ENCODE peak calls at places on chromosomes 7 and 10, in four cellular contexts. One of them, this sample, is unnamed.

GRCh38 chr7:156192921-156193320 is 380.7 kb upstream of the SHH start:
- DNase-seq in transverse colon: no peak
- DNase-seq in body of pancreas: no peak
- DNase-seq in lower leg skin: no peak
- DNase-seq in this sample: no peak

GRCh38 chr7:100745184-100745583 is 11.8 kb downstream of the ZAN start:
- DNase-seq in lower leg skin: peak
- DNase-seq in transverse colon: peak
- DNase-seq in body of pancreas: peak
- DNase-seq in this sample: peak

GRCh38 chr10:103699611-103700435 is 155.6 kb downstream of the SH3PXD2A start:
- DNase-seq in body of pancreas: no peak
- DNase-seq in lower leg skin: no peak
- DNase-seq in transverse colon: no peak
- DNase-seq in this sample: no peak

GRCh38 chr10:98041352-98042043 is 11.1 kb upstream of the CRTAC1 start:
- DNase-seq in body of pancreas: peak
- DNase-seq in transverse colon: peak
- DNase-seq in lower leg skin: peak
- DNase-seq in this sample: peak

GRCh38 chr7:81833401-81833800 is 63.6 kb upstream of the HGF start:
- DNase-seq in lower leg skin: no peak
- DNase-seq in body of pancreas: no peak
- DNase-seq in transverse colon: no peak
- DNase-seq in this sample: no peak

GRCh38 chr10:46547881-46548780 is 8.3 kb downstream of the GPRIN2 start:
- DNase-seq in lower leg skin: peak
- DNase-seq in transverse colon: peak
- DNase-seq in body of pancreas: no peak
- DNase-seq in this sample: no peak

GRCh38 chr10:63414481-63415260 is 51.1 kb downstream of the JMJD1C start:
- DNase-seq in transverse colon: no peak
- DNase-seq in lower leg skin: no peak
- DNase-seq in body of pancreas: no peak
- DNase-seq in this sample: no peak

GRCh38 chr10:62306663-62307062 is 38.0 kb upstream of the RTKN2 start:
- DNase-seq in lower leg skin: no peak
- DNase-seq in body of pancreas: no peak
- DNase-seq in transverse colon: no peak
- DNase-seq in this sample: no peak

GRCh38 chr7:81447351-81447952 is 322.4 kb downstream of the HGF start:
- DNase-seq in transverse colon: peak
- DNase-seq in lower leg skin: no peak
- DNase-seq in body of pancreas: no peak
- DNase-seq in this sample: peak

GRCh38 chr7:105665684-105666083 is 84.4 kb upstream of the EFCAB10 start:
- DNase-seq in lower leg skin: no peak
- DNase-seq in body of pancreas: no peak
- DNase-seq in transverse colon: no peak
- DNase-seq in this sample: no peak

GRCh38 chr7:118755067-118755625 is 530.6 kb downstream of the ANKRD7 start:
- DNase-seq in body of pancreas: no peak
- DNase-seq in lower leg skin: peak
- DNase-seq in transverse colon: no peak
- DNase-seq in this sample: no peak

GRCh38 chr10:68137174-68137573 is 27.9 kb downstream of the MYPN start:
- DNase-seq in transverse colon: no peak
- DNase-seq in lower leg skin: no peak
- DNase-seq in body of pancreas: no peak
- DNase-seq in this sample: no peak

GRCh38 chr10:125011926-125012705 is 70.2 kb downstream of the ZRANB1 start:
- DNase-seq in lower leg skin: no peak
- DNase-seq in transverse colon: no peak
- DNase-seq in body of pancreas: no peak
- DNase-seq in this sample: no peak

GRCh38 chr10:72162978-72163377 is 52.8 kb upstream of the ANAPC16 start:
- DNase-seq in transverse colon: no peak
- DNase-seq in lower leg skin: no peak
- DNase-seq in body of pancreas: no peak
- DNase-seq in this sample: no peak

GRCh38 chr10:3192856-3193635 is 20.5 kb upstream of the PITRM1 start:
- DNase-seq in body of pancreas: peak
- DNase-seq in lower leg skin: peak
- DNase-seq in transverse colon: peak
- DNase-seq in this sample: peak

GRCh38 chr10:109966961-109967738 is 40.6 kb upstream of the ADD3 start:
- DNase-seq in body of pancreas: peak
- DNase-seq in transverse colon: no peak
- DNase-seq in lower leg skin: no peak
- DNase-seq in this sample: no peak

GRCh38 chr7:93011351-93012294 is 106.2 kb downstream of the SAMD9 start:
- DNase-seq in lower leg skin: no peak
- DNase-seq in body of pancreas: no peak
- DNase-seq in transverse colon: no peak
- DNase-seq in this sample: no peak

GRCh38 chr7:149826344-149827088 is 11.7 kb upstream of the ZNF862 start:
- DNase-seq in transverse colon: no peak
- DNase-seq in body of pancreas: no peak
- DNase-seq in lower leg skin: no peak
- DNase-seq in this sample: no peak

GRCh38 chr7:98202367-98203195 is 8.7 kb upstream of the BHLHA15 start:
- DNase-seq in transverse colon: peak
- DNase-seq in lower leg skin: no peak
- DNase-seq in body of pancreas: no peak
- DNase-seq in this sample: no peak

GRCh38 chr10:132575320-132576201 is 38.0 kb downstream of the INPP5A start:
- DNase-seq in transverse colon: no peak
- DNase-seq in lower leg skin: no peak
- DNase-seq in body of pancreas: peak
- DNase-seq in this sample: no peak

GRCh38 chr7:141433698-141434097 is 117.5 kb upstream of the AGK start:
- DNase-seq in transverse colon: no peak
- DNase-seq in body of pancreas: no peak
- DNase-seq in lower leg skin: no peak
- DNase-seq in this sample: no peak

GRCh38 chr10:117790177-117790576 is 247.6 kb downstream of the EMX2 start:
- DNase-seq in transverse colon: no peak
- DNase-seq in body of pancreas: no peak
- DNase-seq in lower leg skin: no peak
- DNase-seq in this sample: no peak

GRCh38 chr10:61608255-61609040 is 54.3 kb upstream of the CABCOCO1 start:
- DNase-seq in lower leg skin: no peak
- DNase-seq in body of pancreas: no peak
- DNase-seq in transverse colon: no peak
- DNase-seq in this sample: no peak

GRCh38 chr7:50349963-50350944 is 45.7 kb downstream of the IKZF1 start:
- DNase-seq in lower leg skin: no peak
- DNase-seq in transverse colon: no peak
- DNase-seq in body of pancreas: no peak
- DNase-seq in this sample: peak

GRCh38 chr10:132571565-132572544 is 34.3 kb downstream of the INPP5A start:
- DNase-seq in transverse colon: peak
- DNase-seq in body of pancreas: peak
- DNase-seq in lower leg skin: no peak
- DNase-seq in this sample: peak

GRCh38 chr10:119442758-119443060 is 99.8 kb downstream of the RGS10 start:
- DNase-seq in transverse colon: no peak
- DNase-seq in body of pancreas: no peak
- DNase-seq in lower leg skin: no peak
- DNase-seq in this sample: no peak

GRCh38 chr7:155774947-155775346 is 37.3 kb downstream of the SHH start:
- DNase-seq in transverse colon: no peak
- DNase-seq in lower leg skin: no peak
- DNase-seq in body of pancreas: no peak
- DNase-seq in this sample: no peak

GRCh38 chr7:38748056-38748610 is 117.0 kb upstream of the AMPH start:
- DNase-seq in lower leg skin: no peak
- DNase-seq in transverse colon: no peak
- DNase-seq in body of pancreas: no peak
- DNase-seq in this sample: peak

GRCh38 chr10:78354101-78354500 is 320.4 kb downstream of the RPS24 start:
- DNase-seq in transverse colon: no peak
- DNase-seq in lower leg skin: no peak
- DNase-seq in body of pancreas: no peak
- DNase-seq in this sample: no peak

GRCh38 chr7:43112941-43113621 is 634 bp downstream of the HECW1 start:
- DNase-seq in transverse colon: no peak
- DNase-seq in lower leg skin: no peak
- DNase-seq in body of pancreas: peak
- DNase-seq in this sample: no peak

GRCh38 chr10:26367771-26368170 is 70.4 kb upstream of the APBB1IP start:
- DNase-seq in lower leg skin: no peak
- DNase-seq in body of pancreas: peak
- DNase-seq in transverse colon: no peak
- DNase-seq in this sample: peak

GRCh38 chr10:119344381-119344780 is 137.0 kb downstream of the GRK5 start:
- DNase-seq in body of pancreas: no peak
- DNase-seq in transverse colon: no peak
- DNase-seq in lower leg skin: no peak
- DNase-seq in this sample: no peak

GRCh38 chr7:14687777-14688176 is 214.8 kb downstream of the DGKB start:
- DNase-seq in lower leg skin: no peak
- DNase-seq in body of pancreas: no peak
- DNase-seq in transverse colon: no peak
- DNase-seq in this sample: no peak

GRCh38 chr7:30074422-30075030 is 46.3 kb downstream of the PLEKHA8 start:
- DNase-seq in lower leg skin: no peak
- DNase-seq in body of pancreas: no peak
- DNase-seq in transverse colon: no peak
- DNase-seq in this sample: peak

GRCh38 chr10:34031410-34031809 is 696.9 kb upstream of the NRP1 start:
- DNase-seq in lower leg skin: peak
- DNase-seq in body of pancreas: peak
- DNase-seq in transverse colon: peak
- DNase-seq in this sample: no peak

DNA sequence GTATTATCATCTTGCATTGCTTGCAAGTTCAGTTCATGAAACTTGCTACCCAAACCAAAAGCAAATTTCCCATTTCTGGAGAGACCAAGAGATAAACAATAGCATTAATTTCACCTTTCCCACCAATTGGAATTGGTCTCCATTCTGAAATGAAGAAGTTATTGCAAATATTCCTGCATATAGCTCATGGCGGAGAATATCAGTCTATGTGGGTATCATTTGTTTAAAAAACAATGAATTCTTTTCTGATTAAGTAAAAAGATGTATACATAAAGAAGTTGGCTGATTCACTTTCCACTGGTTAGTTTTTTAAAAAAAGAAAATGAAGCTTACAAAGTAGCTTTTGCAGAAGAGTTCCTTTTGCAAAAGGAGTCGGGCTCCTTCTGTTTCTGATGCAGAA is 19.5 kb upstream of the ANK3 start:
- DNase-seq in transverse colon: no peak
- DNase-seq in body of pancreas: no peak
- DNase-seq in lower leg skin: no peak
- DNase-seq in this sample: no peak
- TF ChIP-seq POLR2A in transverse colon: no peak
- TF ChIP-seq POLR2A in body of pancreas: no peak
- TF ChIP-seq POLR2A in lower leg skin: no peak
- TF ChIP-seq POLR2A in this sample: no peak

DNA sequence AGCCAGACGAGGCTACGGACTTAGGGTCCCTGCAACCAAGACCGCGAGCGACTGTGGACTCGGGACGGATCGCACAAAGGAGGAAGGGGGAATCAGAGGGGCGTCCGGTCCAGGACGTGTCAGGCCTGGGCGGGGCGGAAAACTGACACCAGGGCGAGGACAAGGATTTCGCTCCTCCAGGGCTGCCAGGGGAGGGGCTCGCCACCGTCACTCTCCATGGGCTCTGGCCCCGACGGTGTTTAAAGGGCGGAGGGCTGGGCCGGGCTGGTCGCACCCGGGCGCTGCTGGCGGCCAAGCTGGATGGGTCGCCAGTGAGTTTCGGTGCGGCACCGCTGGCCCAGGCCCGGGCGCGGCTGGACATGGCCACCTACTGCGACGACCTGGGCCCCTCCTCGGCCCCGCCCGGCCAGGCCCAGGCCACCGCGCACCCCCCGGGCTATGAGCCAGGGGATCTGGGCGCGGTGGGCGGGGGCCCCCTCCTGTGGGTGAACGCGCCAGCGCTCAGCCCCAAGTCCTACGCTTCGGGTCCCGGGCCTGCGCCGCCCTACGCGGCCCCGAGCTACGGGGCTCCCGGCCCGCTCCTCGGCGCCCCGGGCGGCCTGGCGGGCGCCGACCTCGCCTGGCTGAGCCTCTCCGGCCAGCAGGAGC is at the start of gene FOXI2:
- DNase-seq in lower leg skin: no peak
- DNase-seq in transverse colon: no peak
- DNase-seq in body of pancreas: no peak
- DNase-seq in this sample: no peak
- TF ChIP-seq POLR2A in lower leg skin: no peak
- TF ChIP-seq POLR2A in transverse colon: no peak
- TF ChIP-seq POLR2A in body of pancreas: no peak
- TF ChIP-seq POLR2A in this sample: no peak

DNA sequence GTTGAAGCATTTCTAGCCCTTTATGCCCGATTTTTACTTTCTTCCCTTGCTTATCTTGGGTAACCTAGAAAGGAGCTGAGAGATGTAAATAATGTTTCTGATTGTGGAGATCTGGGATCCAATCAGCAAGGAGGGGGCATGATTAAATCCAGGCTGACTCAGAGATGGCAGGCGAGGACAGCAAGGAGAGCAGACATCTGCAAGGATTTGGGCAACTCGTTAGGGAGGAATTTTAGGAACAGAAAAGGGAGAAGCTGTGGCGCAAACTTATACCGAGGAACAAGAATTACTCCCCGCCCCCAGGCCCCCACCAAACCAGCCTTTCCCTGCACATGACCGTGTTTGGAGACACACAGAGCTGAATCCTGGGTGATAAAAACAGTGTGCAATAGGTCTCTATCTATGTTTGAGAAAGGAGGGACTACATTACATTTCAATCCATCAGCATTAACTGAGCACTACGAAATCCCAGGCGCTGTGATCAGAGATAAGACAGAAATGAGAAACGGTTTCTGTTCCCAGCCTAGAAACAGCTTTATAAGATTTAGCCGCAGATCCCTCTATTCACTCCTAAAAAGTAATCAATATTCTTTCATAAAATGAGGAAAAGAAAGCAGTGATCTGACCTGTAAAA is 37.0 kb upstream of the RAPGEF5 start:
- DNase-seq in body of pancreas: no peak
- DNase-seq in lower leg skin: no peak
- DNase-seq in transverse colon: no peak
- DNase-seq in this sample: no peak
- TF ChIP-seq POLR2A in body of pancreas: no peak
- TF ChIP-seq POLR2A in lower leg skin: no peak
- TF ChIP-seq POLR2A in transverse colon: no peak
- TF ChIP-seq POLR2A in this sample: no peak

GRCh38 chr7:97117372-97118188 is at the start of gene SDHAF3:
- DNase-seq in body of pancreas: peak
- DNase-seq in lower leg skin: peak
- DNase-seq in transverse colon: peak
- DNase-seq in this sample: peak
- TF ChIP-seq POLR2A in body of pancreas: peak
- TF ChIP-seq POLR2A in lower leg skin: no peak
- TF ChIP-seq POLR2A in transverse colon: peak
- TF ChIP-seq POLR2A in this sample: peak